ENCODE peak calls at places on chromosomes 1 and 21, in four cellular contexts. One of them, this sample, is unnamed.

GRCh38 chr1:81149649-81150335 is 650.9 kb upstream of the ADGRL2 start:
- DNase-seq in HCT116: no peak
- DNase-seq in Panc1: no peak
- DNase-seq in K562: no peak
- DNase-seq in this sample: no peak

GRCh38 chr21:33587792-33588484 is 546 bp downstream of the DONSON start:
- DNase-seq in Panc1: no peak
- DNase-seq in HCT116: no peak
- DNase-seq in K562: peak; percentile 67
- DNase-seq in this sample: no peak

GRCh38 chr1:84370831-84371394 is 27.4 kb upstream of the DNASE2B start:
- DNase-seq in Panc1: no peak
- DNase-seq in HCT116: no peak
- DNase-seq in K562: no peak
- DNase-seq in this sample: no peak

GRCh38 chr1:223231581-223231980 is 88.5 kb upstream of the TLR5 start:
- DNase-seq in Panc1: no peak
- DNase-seq in HCT116: no peak
- DNase-seq in K562: no peak
- DNase-seq in this sample: no peak

GRCh38 chr1:198300451-198300850 is 143.7 kb downstream of the NEK7 start:
- DNase-seq in Panc1: no peak
- DNase-seq in HCT116: no peak
- DNase-seq in K562: no peak
- DNase-seq in this sample: no peak

GRCh38 chr1:91022518-91022929 is 689 bp upstream of the ZNF644 start:
- DNase-seq in K562: no peak
- DNase-seq in HCT116: no peak
- DNase-seq in Panc1: no peak
- DNase-seq in this sample: no peak

GRCh38 chr1:113811353-113811887 is 856 bp downstream of the RSBN1 start:
- DNase-seq in HCT116: no peak
- DNase-seq in K562: peak; percentile 68
- DNase-seq in Panc1: no peak
- DNase-seq in this sample: peak; percentile 9

GRCh38 chr1:26582836-26583460 is 53.4 kb downstream of the RPS6KA1 start:
- DNase-seq in K562: no peak
- DNase-seq in Panc1: no peak
- DNase-seq in HCT116: no peak
- DNase-seq in this sample: no peak

GRCh38 chr1:183416850-183417690 is 1.1 kb downstream of the NMNAT2 start:
- DNase-seq in Panc1: no peak
- DNase-seq in HCT116: no peak
- DNase-seq in K562: peak; percentile 28
- DNase-seq in this sample: no peak

GRCh38 chr1:38502772-38503171 is 356.8 kb downstream of the RRAGC start:
- DNase-seq in HCT116: no peak
- DNase-seq in K562: no peak
- DNase-seq in Panc1: no peak
- DNase-seq in this sample: no peak

GRCh38 chr1:111204211-111204883 is 3.9 kb upstream of the DENND2D start:
- DNase-seq in HCT116: peak; percentile 31
- DNase-seq in Panc1: no peak
- DNase-seq in K562: no peak
- DNase-seq in this sample: no peak

GRCh38 chr1:186514367-186514766 is 53.5 kb upstream of the PDC start:
- DNase-seq in HCT116: no peak
- DNase-seq in K562: no peak
- DNase-seq in Panc1: no peak
- DNase-seq in this sample: no peak

GRCh38 chr21:40623550-40623949 is 223.4 kb downstream of the DSCAM start:
- DNase-seq in Panc1: no peak
- DNase-seq in HCT116: no peak
- DNase-seq in K562: no peak
- DNase-seq in this sample: no peak

GRCh38 chr1:15454256-15454655 is 2.3 kb upstream of the CELA2A start:
- DNase-seq in K562: no peak
- DNase-seq in Panc1: no peak
- DNase-seq in HCT116: no peak
- DNase-seq in this sample: no peak

GRCh38 chr21:38490411-38491020 is 7.8 kb downstream of the ERG start:
- DNase-seq in Panc1: no peak
- DNase-seq in K562: no peak
- DNase-seq in HCT116: no peak
- DNase-seq in this sample: no peak

GRCh38 chr1:44262414-44262813 is 49.1 kb downstream of the DMAP1 start:
- DNase-seq in HCT116: no peak
- DNase-seq in K562: no peak
- DNase-seq in Panc1: no peak
- DNase-seq in this sample: no peak

GRCh38 chr1:206772228-206773002 is at the start of gene IL10:
- DNase-seq in Panc1: no peak
- DNase-seq in K562: no peak
- DNase-seq in HCT116: no peak
- DNase-seq in this sample: no peak

GRCh38 chr1:116168277-116169032 is 57.3 kb downstream of the MAB21L3 start:
- DNase-seq in HCT116: no peak
- DNase-seq in Panc1: peak; percentile 2
- DNase-seq in K562: peak; percentile 85
- DNase-seq in this sample: no peak

GRCh38 chr1:16903458-16903796 is 7.6 kb downstream of the RNU1-2 start:
- DNase-seq in HCT116: no peak
- DNase-seq in Panc1: no peak
- DNase-seq in K562: no peak
- DNase-seq in this sample: no peak

GRCh38 chr21:45002381-45003204 is 62.8 kb downstream of the SLX9 start:
- DNase-seq in K562: no peak
- DNase-seq in HCT116: no peak
- DNase-seq in Panc1: no peak
- DNase-seq in this sample: no peak

GRCh38 chr21:41164981-41165650 is 2.8 kb upstream of the BACE2 start:
- DNase-seq in K562: no peak
- DNase-seq in Panc1: peak; percentile 30
- DNase-seq in HCT116: no peak
- DNase-seq in this sample: peak; percentile 5

GRCh38 chr1:180680558-180681144 is 48.8 kb downstream of the XPR1 start:
- DNase-seq in Panc1: no peak
- DNase-seq in K562: no peak
- DNase-seq in HCT116: no peak
- DNase-seq in this sample: no peak

GRCh38 chr1:217274927-217275616 is 355.8 kb downstream of the GPATCH2 start:
- DNase-seq in K562: no peak
- DNase-seq in Panc1: no peak
- DNase-seq in HCT116: no peak
- DNase-seq in this sample: no peak

GRCh38 chr1:111756124-111756513 is 418 bp downstream of the DDX20 start:
- DNase-seq in K562: no peak
- DNase-seq in HCT116: no peak
- DNase-seq in Panc1: no peak
- DNase-seq in this sample: no peak

GRCh38 chr1:89516055-89516454 is 8.6 kb upstream of the LRRC8B start:
- DNase-seq in HCT116: peak; percentile 41
- DNase-seq in K562: peak; percentile 65
- DNase-seq in Panc1: peak; percentile 67
- DNase-seq in this sample: peak; percentile 6

GRCh38 chr1:67433830-67434229 is 3.6 kb upstream of the SERBP1 start:
- DNase-seq in K562: no peak
- DNase-seq in HCT116: no peak
- DNase-seq in Panc1: no peak
- DNase-seq in this sample: no peak

GRCh38 chr1:37042506-37042905 is 8.2 kb upstream of the GRIK3 start:
- DNase-seq in HCT116: no peak
- DNase-seq in Panc1: no peak
- DNase-seq in K562: no peak
- DNase-seq in this sample: no peak

GRCh38 chr1:116668277-116668676 is 744 bp upstream of the IGSF3 start:
- DNase-seq in HCT116: no peak
- DNase-seq in K562: no peak
- DNase-seq in Panc1: no peak
- DNase-seq in this sample: no peak

GRCh38 chr1:108852141-108852540 is 4.8 kb downstream of the AKNAD1 start:
- DNase-seq in Panc1: no peak
- DNase-seq in HCT116: no peak
- DNase-seq in K562: no peak
- DNase-seq in this sample: no peak

GRCh38 chr21:25895565-25896205 is 160.9 kb downstream of the GABPA start:
- DNase-seq in Panc1: no peak
- DNase-seq in HCT116: no peak
- DNase-seq in K562: peak; percentile 15
- DNase-seq in this sample: no peak

GRCh38 chr1:38420666-38421065 is 374.1 kb upstream of the POU3F1 start:
- DNase-seq in HCT116: no peak
- DNase-seq in K562: no peak
- DNase-seq in Panc1: no peak
- DNase-seq in this sample: no peak

GRCh38 chr1:70899735-70900134 is 147.9 kb downstream of the PTGER3 start:
- DNase-seq in K562: no peak
- DNase-seq in Panc1: no peak
- DNase-seq in HCT116: no peak
- DNase-seq in this sample: no peak

GRCh38 chr1:63532727-63533126 is 9.4 kb downstream of the EFCAB7 start:
- DNase-seq in Panc1: no peak
- DNase-seq in HCT116: no peak
- DNase-seq in K562: no peak
- DNase-seq in this sample: no peak

GRCh38 chr1:63537006-63537405 is 13.7 kb downstream of the EFCAB7 start:
- DNase-seq in Panc1: no peak
- DNase-seq in K562: no peak
- DNase-seq in HCT116: no peak
- DNase-seq in this sample: no peak

GRCh38 chr1:63534406-63534805 is 11.1 kb downstream of the EFCAB7 start:
- DNase-seq in Panc1: no peak
- DNase-seq in K562: no peak
- DNase-seq in HCT116: no peak
- DNase-seq in this sample: no peak

DNA sequence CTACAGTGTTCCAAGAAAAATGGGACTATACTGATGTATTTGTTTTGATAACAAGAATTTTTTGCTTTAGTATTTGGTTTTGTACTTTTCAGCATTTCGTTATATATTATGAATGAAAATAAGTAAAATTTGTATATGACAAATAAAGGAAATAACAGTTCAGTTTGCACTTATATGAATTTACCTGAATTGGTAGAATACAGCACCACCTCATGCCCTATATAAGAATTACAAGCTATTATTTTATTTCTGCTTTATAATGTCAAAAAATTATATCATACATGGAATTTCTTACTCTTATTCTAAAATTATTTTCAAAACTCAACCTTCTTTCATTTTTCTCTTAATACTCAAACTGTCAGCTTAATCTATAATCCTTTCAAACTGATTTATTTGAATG is 14.6 kb downstream of the EFCAB7 start:
- DNase-seq in HCT116: no peak
- DNase-seq in K562: no peak
- DNase-seq in Panc1: no peak
- DNase-seq in this sample: no peak
- TF ChIP-seq CTCF in HCT116: peak; percentile 15
- TF ChIP-seq CTCF in K562: peak; percentile 12
- TF ChIP-seq CTCF in Panc1: no peak
- TF ChIP-seq CTCF in this sample: no peak

GRCh38 chr1:168320149-168320548 is 39.5 kb downstream of the TBX19 start:
- DNase-seq in K562: no peak
- DNase-seq in HCT116: no peak
- DNase-seq in Panc1: no peak
- DNase-seq in this sample: no peak

GRCh38 chr1:168319691-168320090 is 39.0 kb downstream of the TBX19 start:
- DNase-seq in K562: no peak
- DNase-seq in HCT116: no peak
- DNase-seq in Panc1: no peak
- DNase-seq in this sample: no peak

GRCh38 chr1:168324745-168325425 is 44.2 kb downstream of the TBX19 start:
- DNase-seq in K562: no peak
- DNase-seq in HCT116: no peak
- DNase-seq in Panc1: no peak
- DNase-seq in this sample: no peak

GRCh38 chr1:168320805-168321577 is 40.3 kb downstream of the TBX19 start:
- DNase-seq in K562: peak; percentile 82
- DNase-seq in HCT116: peak; percentile 71
- DNase-seq in Panc1: no peak
- DNase-seq in this sample: peak; percentile 23

GRCh38 chr1:168321945-168322344 is 41.3 kb downstream of the TBX19 start:
- DNase-seq in HCT116: peak; percentile 27
- DNase-seq in K562: peak; percentile 57
- DNase-seq in Panc1: no peak
- DNase-seq in this sample: peak; percentile 31
- TF ChIP-seq TCF7L2 in HCT116: no peak
- TF ChIP-seq TCF7L2 in K562: no peak
- TF ChIP-seq TCF7L2 in Panc1: no peak
- TF ChIP-seq TCF7L2 in this sample: no peak

GRCh38 chr21:37082856-37083611 is 10.0 kb downstream of the TTC3 start:
- DNase-seq in Panc1: no peak
- DNase-seq in HCT116: no peak
- DNase-seq in K562: no peak
- DNase-seq in this sample: peak; percentile 89

GRCh38 chr21:37082375-37082774 is 9.3 kb downstream of the TTC3 start:
- DNase-seq in K562: no peak
- DNase-seq in Panc1: no peak
- DNase-seq in HCT116: no peak
- DNase-seq in this sample: no peak

GRCh38 chr21:37077403-37077802 is 4.3 kb downstream of the TTC3 start:
- DNase-seq in K562: no peak
- DNase-seq in Panc1: no peak
- DNase-seq in HCT116: no peak
- DNase-seq in this sample: no peak

GRCh38 chr21:37076087-37076486 is 3.0 kb downstream of the TTC3 start:
- DNase-seq in K562: no peak
- DNase-seq in Panc1: no peak
- DNase-seq in HCT116: no peak
- DNase-seq in this sample: no peak

DNA sequence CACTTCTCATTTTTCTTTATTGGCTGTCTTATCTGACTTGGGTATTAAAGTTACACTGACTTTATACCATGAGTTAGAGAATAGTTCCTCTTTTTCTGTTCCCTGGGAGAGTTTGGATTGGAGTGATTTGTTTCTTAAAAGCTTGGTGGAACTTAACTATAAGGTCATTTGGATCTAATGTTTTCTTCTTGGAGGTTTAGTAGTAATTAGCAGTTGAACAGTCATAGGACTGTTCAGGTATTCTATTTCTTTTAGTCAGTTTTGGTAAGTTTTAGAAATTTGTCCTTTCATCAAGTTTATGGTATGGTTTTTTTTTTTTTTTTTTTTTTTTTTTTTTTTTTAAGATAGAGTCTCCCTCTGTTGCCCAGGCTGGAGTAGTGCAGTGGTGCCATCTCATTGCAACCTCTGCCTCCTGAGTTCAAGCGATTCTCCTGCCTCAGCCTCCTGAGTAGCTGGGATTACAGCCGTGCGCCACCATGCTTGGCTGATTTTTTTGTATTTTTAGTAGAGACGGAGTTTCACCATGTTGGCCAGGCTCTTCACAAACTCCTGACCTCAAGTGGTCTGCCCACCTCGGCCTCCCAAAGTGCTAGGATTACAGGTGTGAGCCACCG is 6.3 kb downstream of the TTC3 start:
- DNase-seq in K562: peak; percentile 55
- DNase-seq in HCT116: no peak
- DNase-seq in Panc1: no peak
- DNase-seq in this sample: peak; percentile 25
- TF ChIP-seq CTCF in K562: peak; percentile 53
- TF ChIP-seq CTCF in HCT116: peak; percentile 56
- TF ChIP-seq CTCF in Panc1: peak; percentile 65
- TF ChIP-seq CTCF in this sample: peak; percentile 41

GRCh38 chr1:31932491-31933316 is 5.5 kb downstream of the PTP4A2 start:
- DNase-seq in K562: peak; percentile 70
- DNase-seq in HCT116: no peak
- DNase-seq in Panc1: no peak
- DNase-seq in this sample: peak; percentile 69
- TF ChIP-seq TCF7L2 in K562: no peak
- TF ChIP-seq TCF7L2 in HCT116: no peak
- TF ChIP-seq TCF7L2 in Panc1: no peak
- TF ChIP-seq TCF7L2 in this sample: no peak